ENCODE peak calls at places on chromosome 16, in four cellular contexts. D is iPS DF 6.9, E is spleen, B is ovary. P is an unnamed sample.

GRCh38 chr16:5633845-5634440 is 536.3 kb upstream of the EEF2KMT start:
- DNase-seq in D (peak; percentile 27), E (no peak), B (no peak), P (no peak)

GRCh38 chr16:46800494-46800893 is 30.5 kb downstream of the C16orf87 start:
- DNase-seq in D (no peak), E (no peak), B (no peak), P (no peak)

GRCh38 chr16:86252596-86252995 is 257.7 kb upstream of the FOXF1 start:
- DNase-seq in D (peak; percentile 47), E (peak; percentile 52), B (no peak), P (peak; percentile 91)

GRCh38 chr16:86549076-86549892 is 5.8 kb downstream of the MTHFSD start:
- DNase-seq in D (no peak), E (no peak), B (no peak), P (no peak)

GRCh38 chr16:30896203-30896889 is at the start of gene CTF1:
- DNase-seq in D (no peak), E (peak; percentile 89), B (peak; percentile 92), P (peak; percentile 93)

GRCh38 chr16:35411156-35411555 is 1951.7 kb downstream of the TP53TG3F start:
- DNase-seq in D (no peak), E (no peak), B (no peak), P (no peak)

GRCh38 chr16:57045694-57046381 is 46.5 kb upstream of the CPNE2 start:
- DNase-seq in D (peak; percentile 37), E (peak; percentile 87), B (peak; percentile 81), P (peak; percentile 91)

GRCh38 chr16:77439106-77439505 is 4.3 kb upstream of the ADAMTS18 start:
- DNase-seq in D (no peak), E (no peak), B (no peak), P (no peak)

GRCh38 chr16:17177242-17177967 is 293.4 kb downstream of the XYLT1 start:
- DNase-seq in D (no peak), E (no peak), B (no peak), P (no peak)

GRCh38 chr16:15907863-15908478 is 19.6 kb upstream of the CEP20 start:
- DNase-seq in D (peak; percentile 74), E (no peak), B (peak; percentile 4), P (peak; percentile 92)

GRCh38 chr16:67449328-67449727 is 18.4 kb downstream of the HSD11B2 start:
- DNase-seq in D (no peak), E (no peak), B (peak; percentile 60), P (no peak)

GRCh38 chr16:81623365-81624102 is 155.6 kb upstream of the PLCG2 start:
- DNase-seq in D (no peak), E (no peak), B (peak; percentile 39), P (peak; percentile 78)

GRCh38 chr16:85451646-85452363 is 161.3 kb upstream of the GSE1 start:
- DNase-seq in D (no peak), E (no peak), B (no peak), P (no peak)

GRCh38 chr16:89561195-89562026 is 929 bp downstream of the RPL13 start:
- DNase-seq in D (no peak), E (peak; percentile 91), B (no peak), P (no peak)

GRCh38 chr16:27511657-27512056 is 38.1 kb downstream of the GTF3C1 start:
- DNase-seq in D (no peak), E (no peak), B (no peak), P (no peak)

GRCh38 chr16:59697236-59697635 is 963.1 kb upstream of the GOT2 start:
- DNase-seq in D (no peak), E (no peak), B (no peak), P (no peak)

GRCh38 chr16:12458591-12459400 is 344.9 kb downstream of the CPPED1 start:
- DNase-seq in D (no peak), E (peak; percentile 89), B (peak; percentile 12), P (no peak)

GRCh38 chr16:72620348-72620747 is 427.6 kb downstream of the ZFHX3 start:
- DNase-seq in D (no peak), E (no peak), B (no peak), P (no peak)

GRCh38 chr16:16163571-16163970 is 59.7 kb downstream of the ABCC6 start:
- DNase-seq in D (no peak), E (no peak), B (no peak), P (no peak)

GRCh38 chr16:83956336-83957289 is 3.6 kb downstream of the OSGIN1 start:
- DNase-seq in D (peak; percentile 83), E (peak; percentile 93), B (peak; percentile 84), P (peak; percentile 97)

GRCh38 chr16:15644306-15644961 is 1.5 kb upstream of the MARF1 start:
- DNase-seq in D (no peak), E (no peak), B (no peak), P (no peak)

GRCh38 chr16:51306116-51306515 is 155.0 kb upstream of the SALL1 start:
- DNase-seq in D (no peak), E (no peak), B (no peak), P (no peak)

GRCh38 chr16:84024854-84025253 is 17.7 kb downstream of the SLC38A8 start:
- DNase-seq in D (no peak), E (no peak), B (no peak), P (no peak)

GRCh38 chr16:80356365-80356764 is 184.4 kb upstream of the DYNLRB2 start:
- DNase-seq in D (no peak), E (no peak), B (no peak), P (peak; percentile 13)

GRCh38 chr16:77070683-77071082 is 120.3 kb upstream of the MON1B start:
- DNase-seq in D (no peak), E (no peak), B (no peak), P (no peak)

GRCh38 chr16:10849736-10850477 is 27.1 kb upstream of the CIITA start:
- DNase-seq in D (no peak), E (no peak), B (no peak), P (no peak)

GRCh38 chr16:85276741-85277140 is 164.5 kb upstream of the CIBAR2 start:
- DNase-seq in D (no peak), E (no peak), B (no peak), P (no peak)

GRCh38 chr16:10556240-10556639 is 24.2 kb downstream of the EMP2 start:
- DNase-seq in D (no peak), E (no peak), B (no peak), P (no peak)

GRCh38 chr16:8026450-8026849 is 563.9 kb downstream of the TMEM114 start:
- DNase-seq in D (peak; percentile 20), E (no peak), B (no peak), P (peak; percentile 86)

GRCh38 chr16:29745853-29746345 is at the start of gene C16orf54:
- DNase-seq in D (no peak), E (peak; percentile 99), B (no peak), P (no peak)

GRCh38 chr16:6725634-6726331 is 606.9 kb upstream of the RBFOX1 start:
- DNase-seq in D (no peak), E (no peak), B (no peak), P (no peak)

GRCh38 chr16:67277294-67277998 is 1.9 kb upstream of the PLEKHG4 start:
- DNase-seq in D (no peak), E (no peak), B (peak; percentile 60), P (no peak)

GRCh38 chr16:55982597-55982996 is 107.4 kb upstream of the CES5A start:
- DNase-seq in D (no peak), E (no peak), B (no peak), P (no peak)
- H3K4me1 ChIP-seq in D (no peaks in the 10 kb centered on the region), E (no peaks in the 10 kb centered on the region), B (no peaks in the 10 kb centered on the region), P (no peaks in the 10 kb centered on the region)

DNA sequence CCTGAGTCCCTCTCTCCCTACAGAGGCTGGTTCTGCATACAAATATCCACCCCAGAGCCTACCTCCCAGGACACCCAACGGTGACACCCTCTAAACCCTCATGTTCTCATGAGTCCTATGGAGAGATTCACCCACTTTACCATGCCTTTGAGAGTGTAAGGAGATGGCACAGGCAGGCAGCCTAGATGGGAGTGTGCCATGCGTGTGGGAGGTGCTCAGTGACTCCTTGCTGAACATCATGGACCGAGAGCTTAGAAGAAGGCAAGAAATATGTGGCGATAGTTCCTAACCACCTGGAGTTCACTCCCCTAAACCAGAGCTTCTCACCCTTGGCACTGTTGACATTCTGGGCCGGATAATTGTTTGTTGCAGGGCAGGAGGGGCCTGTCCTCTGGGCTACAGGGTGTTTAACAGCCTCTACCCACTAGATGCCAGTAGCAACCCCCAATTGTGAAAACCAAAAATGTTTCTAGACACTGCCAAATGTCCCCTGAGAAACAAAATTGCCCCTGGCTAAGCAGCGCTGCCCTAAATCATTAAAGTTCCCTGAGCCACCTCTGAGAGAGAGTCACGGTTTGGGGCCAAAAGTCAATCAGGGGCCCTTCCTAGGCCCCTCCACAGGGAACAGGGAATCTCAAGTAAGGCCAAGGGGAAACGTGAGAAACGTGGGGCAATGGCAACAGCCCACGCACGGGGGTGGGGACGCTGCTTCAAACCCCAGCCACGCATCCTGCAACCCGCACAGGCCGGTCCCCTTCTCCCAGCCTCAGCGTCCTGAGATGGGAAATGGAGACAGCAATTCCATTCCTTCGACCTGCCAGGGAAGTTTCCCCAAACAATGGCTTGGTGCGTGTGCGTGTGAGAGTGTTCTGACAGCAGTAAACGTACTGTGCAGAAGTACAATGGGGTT is 66.8 kb downstream of the C16orf78 start:
- DNase-seq in D (no peak), E (peak; percentile 66), B (peak; percentile 19), P (no peak)
- H3K27me3 ChIP-seq in D (no peaks in the 10 kb centered on the region), E (no peaks in the 10 kb centered on the region), B (no peaks in the 10 kb centered on the region), P (no peaks in the 10 kb centered on the region)

GRCh38 chr16:19115148-19116021 is 1.6 kb downstream of the ITPRIPL2 start:
- DNase-seq in D (no peak), E (no peak), B (peak; percentile 45), P (no peak)

GRCh38 chr16:19119564-19119963 is 5.8 kb downstream of the ITPRIPL2 start:
- DNase-seq in D (no peak), E (no peak), B (no peak), P (no peak)

GRCh38 chr16:19114359-19115147 is 789 bp downstream of the ITPRIPL2 start:
- DNase-seq in D (no peak), E (peak; percentile 83), B (peak; percentile 77), P (peak; percentile 87)

GRCh38 chr16:19116711-19117449 is 3.1 kb downstream of the ITPRIPL2 start:
- DNase-seq in D (no peak), E (no peak), B (no peak), P (no peak)

GRCh38 chr16:19118938-19119431 is 5.2 kb downstream of the ITPRIPL2 start:
- DNase-seq in D (no peak), E (no peak), B (peak; percentile 50), P (no peak)
- H3K4me1 ChIP-seq in D (no peaks in the 10 kb centered on the region), E (peaks cover 55% of the 10 kb centered on the region), B (peaks cover 21% of the 10 kb centered on the region), P (peaks cover 20% of the 10 kb centered on the region)

GRCh38 chr16:1917665-1918111 is 527 bp downstream of the HS3ST6 start:
- DNase-seq in D (no peak), E (no peak), B (no peak), P (no peak)

GRCh38 chr16:1914759-1915387 is 3.3 kb downstream of the HS3ST6 start:
- DNase-seq in D (no peak), E (no peak), B (no peak), P (no peak)

GRCh38 chr16:1917056-1917664 is 1.1 kb downstream of the HS3ST6 start:
- DNase-seq in D (no peak), E (no peak), B (no peak), P (no peak)

GRCh38 chr16:1915732-1916653 is 2.2 kb downstream of the HS3ST6 start:
- DNase-seq in D (no peak), E (no peak), B (no peak), P (no peak)

DNA sequence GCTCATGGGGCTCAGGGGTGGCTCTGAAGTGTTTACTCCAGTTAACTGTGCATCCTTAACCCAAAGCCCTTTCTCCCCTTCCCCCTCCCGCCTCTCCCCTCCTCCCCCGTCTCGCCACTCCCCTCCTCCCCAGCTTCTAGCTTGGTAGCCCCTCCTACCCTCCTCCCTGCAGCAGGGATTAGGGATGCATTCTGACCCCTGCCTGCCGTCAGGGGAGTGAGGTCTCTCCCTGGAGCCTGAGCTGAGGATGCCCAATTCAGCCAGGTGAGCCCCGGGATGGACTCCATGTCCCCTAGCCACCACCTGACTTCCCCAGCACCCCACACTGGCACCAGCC is 1.6 kb downstream of the HS3ST6 start:
- DNase-seq in D (no peak), E (no peak), B (no peak), P (peak; percentile 69)
- H3K27me3 ChIP-seq in D (peaks cover 38% of the 10 kb centered on the region), E (peaks cover 39% of the 10 kb centered on the region), B (no peaks in the 10 kb centered on the region), P (peaks cover 77% of the 10 kb centered on the region)

P was measured in endodermal cell.